ENCODE peak calls at places on chromosomes 6 and 20, in six cellular contexts. O is A549; S is CD4-positive, alpha-beta T cell; C is RPMI7951; I is GM23248; J is cardiac septum. Y is an unnamed sample.

GRCh38 chr6:111711476-111711875 is 105.8 kb upstream of the TRAF3IP2 start:
- DNase-seq in O (no peak), I (peak), C (no peak), J (no peak), S (no peak), Y (no peak)

GRCh38 chr6:44339763-44340625 is 2.5 kb upstream of the SPATS1 start:
- DNase-seq in J (no peak), O (peak), S (no peak), C (peak), I (peak), Y (peak)

GRCh38 chr6:19602614-19603013 is 234.6 kb upstream of the ID4 start:
- DNase-seq in O (no peak), J (no peak), I (no peak), S (no peak), C (no peak), Y (no peak)

GRCh38 chr20:62818592-62819493 is 2.0 kb downstream of the COL9A3 start:
- DNase-seq in O (no peak), S (no peak), J (no peak), C (peak), I (peak), Y (peak)

GRCh38 chr20:44736170-44737021 is 9.3 kb upstream of the KCNK15 start:
- DNase-seq in O (peak), S (no peak), J (no peak), I (peak), C (peak), Y (peak)

GRCh38 chr20:24049081-24049480 is 60.5 kb upstream of the GGTLC1 start:
- DNase-seq in S (no peak), J (no peak), C (no peak), O (no peak), I (no peak), Y (no peak)

GRCh38 chr6:2182251-2182650 is 63.2 kb downstream of the GMDS start:
- DNase-seq in S (no peak), J (no peak), I (no peak), O (no peak), C (no peak), Y (no peak)

GRCh38 chr6:29965873-29966601 is 23.7 kb downstream of the HLA-A start:
- DNase-seq in I (peak), C (peak), O (peak), J (peak), S (peak), Y (peak)

GRCh38 chr6:98116513-98116912 is 717.9 kb upstream of the POU3F2 start:
- DNase-seq in O (no peak), I (no peak), S (no peak), J (no peak), C (no peak), Y (no peak)

GRCh38 chr20:49385471-49385870 is 97.0 kb downstream of the KCNB1 start:
- DNase-seq in S (no peak), O (peak), I (peak), J (no peak), C (peak), Y (peak)

GRCh38 chr6:165729307-165729936 is 66.4 kb upstream of the PDE10A start:
- DNase-seq in I (peak), J (no peak), C (peak), S (no peak), O (peak), Y (peak)

GRCh38 chr6:132687306-132687705 is 26.5 kb downstream of the VNN1 start:
- DNase-seq in J (no peak), O (peak), S (no peak), I (peak), C (peak), Y (peak)

GRCh38 chr6:67160820-67161219 is 1453.8 kb upstream of the EYS start:
- DNase-seq in J (no peak), S (no peak), I (no peak), C (no peak), O (no peak), Y (no peak)

GRCh38 chr20:11278461-11278860 is 604.7 kb upstream of the JAG1 start:
- DNase-seq in J (no peak), S (no peak), C (no peak), O (no peak), I (no peak), Y (no peak)

GRCh38 chr6:52399511-52400315 is 20.4 kb upstream of the EFHC1 start:
- DNase-seq in J (no peak), S (no peak), C (peak), I (peak), O (peak), Y (peak)

GRCh38 chr6:37155394-37156312 is 14.3 kb upstream of the PIM1 start:
- DNase-seq in S (peak), C (no peak), J (no peak), I (no peak), O (no peak), Y (no peak)

GRCh38 chr6:136582702-136583471 is 32.7 kb upstream of the MAP7 start:
- DNase-seq in O (peak), I (peak), C (peak), J (no peak), S (no peak), Y (peak)

GRCh38 chr6:108243836-108244235 is 17.0 kb downstream of the SNX3 start:
- DNase-seq in J (no peak), C (no peak), O (no peak), I (peak), S (no peak), Y (no peak)

GRCh38 chr6:149457316-149457884 is 27.4 kb downstream of the ZC3H12D start:
- DNase-seq in S (no peak), C (peak), J (no peak), O (no peak), I (no peak), Y (no peak)

GRCh38 chr6:54992789-54993188 is 146.2 kb downstream of the FAM83B start:
- DNase-seq in C (no peak), I (peak), O (peak), J (no peak), S (no peak), Y (peak)

GRCh38 chr6:89828988-89829590 is 591 bp upstream of the CASP8AP2 start:
- DNase-seq in S (peak), C (peak), O (no peak), I (peak), J (no peak), Y (no peak)

GRCh38 chr6:110615723-110616122 is 139.3 kb upstream of the SLC22A16 start:
- DNase-seq in J (no peak), I (no peak), S (no peak), O (no peak), C (no peak), Y (no peak)

GRCh38 chr6:47646689-47647088 is 51.7 kb upstream of the ADGRF4 start:
- DNase-seq in I (no peak), J (no peak), S (no peak), O (no peak), C (no peak), Y (no peak)

GRCh38 chr20:36153754-36154695 is 515 bp upstream of the EPB41L1 start:
- DNase-seq in O (peak), I (peak), J (peak), S (peak), C (peak), Y (peak)

GRCh38 chr6:27280540-27281000 is 31.5 kb downstream of the POM121L2 start:
- DNase-seq in I (no peak), S (no peak), J (no peak), C (peak), O (peak), Y (peak)

GRCh38 chr6:123810214-123810613 is 6.5 kb downstream of the NKAIN2 start:
- DNase-seq in C (no peak), S (no peak), J (no peak), I (no peak), O (no peak), Y (no peak)

GRCh38 chr6:79313254-79313653 is 78.8 kb upstream of the HMGN3 start:
- DNase-seq in C (no peak), S (no peak), I (no peak), O (peak), J (no peak), Y (no peak)

GRCh38 chr6:35092362-35093117 is 48.6 kb downstream of the TCP11 start:
- DNase-seq in J (no peak), I (peak), C (peak), O (no peak), S (no peak), Y (no peak)

GRCh38 chr20:17835941-17836861 is 132.4 kb downstream of the SNX5 start:
- DNase-seq in C (peak), O (peak), J (peak), I (peak), S (no peak), Y (no peak)

GRCh38 chr6:132964101-132964867 is 149.9 kb downstream of the RPS12 start:
- DNase-seq in O (no peak), J (no peak), C (peak), S (no peak), I (peak), Y (peak)

GRCh38 chr6:119052292-119052889 is 26.1 kb downstream of the FAM184A start:
- DNase-seq in J (no peak), O (no peak), I (no peak), S (no peak), C (no peak), Y (no peak)

GRCh38 chr6:151481752-151482151 is 12.1 kb upstream of the CCDC170 start:
- DNase-seq in C (no peak), O (no peak), J (no peak), S (no peak), I (peak), Y (no peak)

GRCh38 chr6:2478200-2478599 is 232.8 kb upstream of the GMDS start:
- DNase-seq in I (peak), S (no peak), C (no peak), J (no peak), O (no peak), Y (peak)

GRCh38 chr6:2505624-2506023 is 245.1 kb downstream of the MYLK4 start:
- DNase-seq in C (no peak), O (peak), S (no peak), J (no peak), I (no peak), Y (no peak)

GRCh38 chr6:31834367-31834703 is 6.8 kb downstream of the HSPA1B start:
- DNase-seq in S (no peak), C (peak), J (peak), O (peak), I (peak), Y (no peak)

GRCh38 chr6:28742668-28743270 is 181.0 kb downstream of the TRIM27 start:
- DNase-seq in I (peak), S (no peak), J (no peak), O (peak), C (no peak), Y (peak)

GRCh38 chr6:134111062-134111677 is 58.7 kb upstream of the SLC2A12 start:
- DNase-seq in S (no peak), J (no peak), O (peak), I (peak), C (peak), Y (peak)

GRCh38 chr20:50111120-50111828 is 1.7 kb downstream of the UBE2V1 start:
- DNase-seq in O (no peak), S (no peak), J (no peak), I (peak), C (peak), Y (no peak)

GRCh38 chr6:44303842-44304241 is 9.3 kb downstream of the AARS2 start:
- DNase-seq in S (no peak), O (no peak), I (no peak), C (no peak), J (no peak), Y (no peak)

GRCh38 chr6:22049002-22049401 is 247.8 kb downstream of the PRL start:
- DNase-seq in S (no peak), C (no peak), J (no peak), O (no peak), I (no peak), Y (no peak)